ENCODE peak calls at places on chromosomes 16 and 17, in eight cellular contexts. B, E, V, A, P, D, C and W are unnamed samples.

GRCh38 chr17:21218101-21218500 is 4.1 kb upstream of the TMEM11 start:
- DNase-seq in B (no peak), E (no peak), V (peak; percentile 79), A (no peak), P (no peak), D (peak; percentile 29), C (no peak), W (no peak)

GRCh38 chr17:65018612-65019290 is 37.8 kb downstream of the GNA13 start:
- DNase-seq in B (peak; percentile 31), E (no peak), V (no peak), A (no peak), P (no peak), D (peak; percentile 31), C (no peak), W (peak; percentile 58)

GRCh38 chr17:11671151-11671550 is 72.9 kb downstream of the DNAH9 start:
- DNase-seq in B (no peak), E (no peak), V (no peak), A (no peak), P (no peak), D (no peak), C (no peak), W (no peak)

GRCh38 chr16:72997141-72997542 is 50.8 kb downstream of the ZFHX3 start:
- DNase-seq in B (peak; percentile 80), E (peak; percentile 78), V (no peak), A (no peak), P (no peak), D (peak; percentile 61), C (no peak), W (peak; percentile 73)

GRCh38 chr17:43902190-43902589 is 5.1 kb downstream of the MPP2 start:
- DNase-seq in B (no peak), E (no peak), V (no peak), A (no peak), P (no peak), D (no peak), C (no peak), W (no peak)

GRCh38 chr16:81956213-81956948 is 54.9 kb downstream of the SDR42E1 start:
- DNase-seq in B (peak; percentile 24), E (no peak), V (no peak), A (no peak), P (no peak), D (peak; percentile 21), C (no peak), W (no peak)

GRCh38 chr17:39246274-39246673 is 20.5 kb upstream of the STAC2 start:
- DNase-seq in B (no peak), E (no peak), V (peak; percentile 21), A (no peak), P (no peak), D (no peak), C (no peak), W (no peak)

GRCh38 chr17:4341616-4341977 is 24.9 kb downstream of the UBE2G1 start:
- DNase-seq in B (no peak), E (no peak), V (no peak), A (no peak), P (no peak), D (no peak), C (no peak), W (no peak)

GRCh38 chr16:8776193-8776592 is 21.2 kb downstream of the TMEM186 start:
- DNase-seq in B (no peak), E (no peak), V (peak; percentile 16), A (no peak), P (no peak), D (no peak), C (no peak), W (no peak)